ENCODE peak calls at places on chromosomes 1 and 21, in eight cellular contexts. K is IMR-90, T is retinal pigment epithelial cell, G is astrocyte, B is transverse colon, V is psoas muscle, Q is cardiac fibroblast, E is epithelial cell of esophagus. S is an unnamed sample.

GRCh38 chr1:22454476-22455056 is 2.9 kb downstream of the ZBTB40 start:
- DNase-seq in K (no peak), T (no peak), G (no peak), B (no peak), V (no peak), Q (no peak), E (peak; percentile 33), S (no peak)

GRCh38 chr1:241130881-241131280 is 226.1 kb downstream of the RGS7 start:
- DNase-seq in K (no peak), T (no peak), G (no peak), B (no peak), V (no peak), Q (no peak), E (no peak), S (no peak)

GRCh38 chr1:32142446-32143301 is 34.8 kb downstream of the KPNA6 start:
- DNase-seq in K (peak; percentile 88), T (no peak), G (peak; percentile 71), B (peak; percentile 18), V (peak; percentile 70), Q (peak; percentile 85), E (peak; percentile 62), S (peak; percentile 82)

GRCh38 chr1:12112711-12113161 is 49.6 kb downstream of the TNFRSF8 start:
- DNase-seq in K (peak; percentile 51), T (peak; percentile 19), G (peak; percentile 56), B (no peak), V (no peak), Q (peak; percentile 29), E (no peak), S (no peak)

GRCh38 chr1:25615172-25615541 is 1.4 kb upstream of the MAN1C1 start:
- DNase-seq in K (no peak), T (no peak), G (no peak), B (no peak), V (no peak), Q (no peak), E (no peak), S (no peak)

GRCh38 chr1:1004780-1005697 is 5.1 kb upstream of the HES4 start:
- DNase-seq in K (peak; percentile 66), T (no peak), G (no peak), B (peak; percentile 36), V (peak; percentile 67), Q (peak; percentile 67), E (no peak), S (peak; percentile 39)

GRCh38 chr1:234962340-234962989 is 166.2 kb downstream of the TOMM20 start:
- DNase-seq in K (peak; percentile 100), T (peak; percentile 93), G (peak; percentile 100), B (no peak), V (no peak), Q (peak; percentile 98), E (peak; percentile 53), S (peak; percentile 100)

GRCh38 chr21:17454315-17455027 is 58.4 kb upstream of the CXADR start:
- DNase-seq in K (peak; percentile 92), T (peak; percentile 53), G (peak; percentile 87), B (no peak), V (peak; percentile 56), Q (peak; percentile 82), E (peak; percentile 82), S (peak; percentile 93)

GRCh38 chr1:44924835-44925464 is 61.4 kb downstream of the EIF2B3 start:
- DNase-seq in K (peak; percentile 95), T (no peak), G (peak; percentile 81), B (no peak), V (no peak), Q (peak; percentile 78), E (peak; percentile 73), S (peak; percentile 87)

GRCh38 chr1:200588698-200589097 is 31.9 kb downstream of the KIF14 start:
- DNase-seq in K (no peak), T (no peak), G (no peak), B (no peak), V (no peak), Q (no peak), E (no peak), S (no peak)

GRCh38 chr1:3717041-3717714 is 35.1 kb upstream of the CCDC27 start:
- DNase-seq in K (no peak), T (no peak), G (no peak), B (no peak), V (no peak), Q (no peak), E (peak; percentile 98), S (no peak)

DNA sequence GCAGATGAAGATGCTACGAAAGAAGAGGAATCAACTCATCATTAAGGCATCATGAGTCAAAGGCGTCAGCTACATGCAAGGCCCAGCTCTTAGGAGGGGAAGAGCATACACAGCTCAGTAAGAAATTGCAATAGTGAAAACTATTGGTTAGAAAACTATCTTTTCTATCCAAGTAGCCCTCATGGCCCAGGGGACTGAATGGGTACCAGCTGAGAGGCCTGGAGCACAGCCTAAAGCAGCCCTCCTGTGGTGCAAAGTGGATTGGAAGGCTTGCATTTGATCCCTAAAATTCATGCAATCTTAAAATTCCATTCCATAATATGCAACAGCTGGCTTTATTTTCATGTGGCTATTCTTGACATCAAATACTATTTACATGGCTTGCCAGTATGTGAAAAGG is 251.8 kb upstream of the USP24 start:
- DNase-seq in K (no peak), T (no peak), G (no peak), B (no peak), V (no peak), Q (no peak), E (no peak), S (peak; percentile 51)
- H3K4me3 ChIP-seq in K (no peak overlapping the region), T (no peak overlapping the region), G (no peak overlapping the region), B (no peak overlapping the region), V (no peak overlapping the region), Q (no peak overlapping the region), E (no peak overlapping the region), S (no peak overlapping the region)

GRCh38 chr21:34593954-34594531 is 20.9 kb downstream of the RCAN1 start:
- DNase-seq in K (no peak), T (no peak), G (no peak), B (no peak), V (no peak), Q (no peak), E (no peak), S (no peak)

GRCh38 chr21:34595457-34595856 is 19.5 kb downstream of the RCAN1 start:
- DNase-seq in K (no peak), T (no peak), G (no peak), B (no peak), V (no peak), Q (no peak), E (peak; percentile 51), S (no peak)

GRCh38 chr21:34596561-34597271 is 18.2 kb downstream of the RCAN1 start:
- DNase-seq in K (no peak), T (no peak), G (no peak), B (no peak), V (no peak), Q (no peak), E (no peak), S (no peak)

GRCh38 chr21:34593423-34593822 is 21.5 kb downstream of the RCAN1 start:
- DNase-seq in K (no peak), T (no peak), G (no peak), B (no peak), V (no peak), Q (no peak), E (no peak), S (no peak)

DNA sequence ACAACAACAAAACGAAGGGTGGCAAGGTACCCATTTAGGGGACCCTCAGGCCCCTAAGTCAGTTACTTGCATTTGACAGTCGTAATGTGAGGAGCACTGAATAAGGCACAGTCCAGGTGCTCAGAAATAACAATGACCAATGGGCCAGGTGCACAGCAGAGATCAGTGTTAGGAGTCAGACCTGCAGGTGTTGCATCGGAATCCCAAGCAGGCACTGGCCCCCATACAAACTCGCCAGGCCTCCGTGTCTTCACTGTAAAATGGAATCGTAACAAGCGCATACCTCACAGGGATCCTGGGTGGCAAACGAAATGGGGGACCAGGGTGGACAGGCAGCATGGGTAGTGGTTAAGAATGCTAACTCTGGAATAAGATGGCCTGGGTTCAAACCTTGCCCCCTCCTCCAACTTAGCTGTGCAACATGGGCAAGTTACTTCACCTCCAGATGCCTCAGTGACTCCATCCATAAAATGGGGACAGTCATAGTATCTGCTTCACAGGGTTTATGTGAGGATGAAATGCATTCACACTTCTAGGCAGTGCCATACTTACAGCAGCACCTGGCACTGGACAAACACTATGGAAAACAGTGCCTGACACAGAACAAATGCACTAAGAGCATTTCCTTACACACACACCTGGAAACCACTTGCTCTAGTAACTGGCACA is 20.2 kb downstream of the RCAN1 start:
- DNase-seq in K (no peak), T (no peak), G (no peak), B (no peak), V (no peak), Q (no peak), E (no peak), S (no peak)
- TF ChIP-seq CTCF in K (no peak), T (no peak), G (no peak), B (no peak), V (no peak), Q (no peak), E (no peak), S (no peak)

DNA sequence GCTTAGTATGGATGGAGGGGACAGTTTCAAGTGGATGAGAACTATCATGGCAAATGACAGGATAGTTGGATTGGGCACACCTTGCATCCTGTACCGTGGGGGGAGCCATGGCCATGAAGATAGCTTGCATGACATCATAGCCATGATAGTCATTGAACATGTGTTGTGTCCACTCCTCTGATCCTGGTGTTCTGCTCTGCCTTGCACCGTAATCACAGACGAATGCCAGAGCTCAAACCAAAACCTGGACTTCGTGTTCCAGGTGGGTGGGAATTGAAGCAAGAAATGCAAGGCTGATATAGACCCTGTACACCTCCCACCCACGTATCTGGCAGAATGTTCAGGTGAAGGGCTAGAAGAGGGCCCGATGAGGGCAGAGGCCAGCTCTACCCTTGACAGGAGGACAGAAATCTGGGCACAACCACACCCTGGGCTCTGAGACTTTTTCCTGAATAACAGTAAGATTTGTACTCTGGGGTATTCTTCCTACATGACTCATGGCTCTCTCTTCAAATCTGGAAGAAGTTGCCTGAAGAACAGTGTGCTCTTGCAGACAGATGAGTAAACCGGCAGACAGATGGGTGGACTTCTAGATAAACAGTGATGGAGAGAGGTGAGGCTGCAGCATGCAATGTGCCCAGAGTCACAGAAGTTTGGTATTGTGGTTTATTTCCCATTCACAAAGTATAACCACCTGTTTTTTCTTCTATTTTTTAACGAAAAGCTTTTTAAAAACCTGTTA is 45.0 kb downstream of the KCNJ6 start:
- DNase-seq in K (peak; percentile 91), T (no peak), G (peak; percentile 89), B (no peak), V (no peak), Q (peak; percentile 43), E (peak; percentile 56), S (peak; percentile 47)
- H3K4me3 ChIP-seq in K (no peak overlapping the region), T (no peak overlapping the region), G (no peak overlapping the region), B (no peak overlapping the region), V (no peak overlapping the region), Q (no peak overlapping the region), E (no peak overlapping the region), S (no peak overlapping the region)

GRCh38 chr1:180631197-180631765 is 541 bp upstream of the XPR1 start:
- DNase-seq in K (no peak), T (no peak), G (no peak), B (no peak), V (no peak), Q (no peak), E (no peak), S (no peak)

GRCh38 chr1:180630408-180631196 is 1.2 kb upstream of the XPR1 start:
- DNase-seq in K (no peak), T (no peak), G (no peak), B (no peak), V (no peak), Q (no peak), E (no peak), S (no peak)

GRCh38 chr1:180631766-180632325 is at the start of gene XPR1:
- DNase-seq in K (peak; percentile 99), T (peak; percentile 96), G (peak; percentile 94), B (peak; percentile 99), V (peak; percentile 98), Q (peak; percentile 100), E (peak; percentile 99), S (peak; percentile 99)

GRCh38 chr1:180633092-180634045 is 1.5 kb downstream of the XPR1 start:
- DNase-seq in K (peak; percentile 57), T (no peak), G (peak; percentile 36), B (no peak), V (no peak), Q (peak; percentile 53), E (peak; percentile 83), S (peak; percentile 57)

GRCh38 chr1:180632326-180633088 is 685 bp downstream of the XPR1 start:
- DNase-seq in K (no peak), T (no peak), G (no peak), B (peak; percentile 74), V (peak; percentile 83), Q (peak; percentile 11), E (peak; percentile 45), S (peak; percentile 18)
- TF ChIP-seq CTCF in K (no peak), T (peak; percentile 41), G (peak; percentile 17), B (no peak), V (peak; percentile 7), Q (peak; percentile 20), E (no peak), S (peak; percentile 35)

S was measured in fibroblast of the aortic adventitia.